ENCODE peak calls at places on chromosomes 3 and 15, in five cellular contexts. One of them, this sample, is unnamed.

GRCh38 chr3:116897382-116897781 is 187.8 kb downstream of the TUSC7 start:
- DNase-seq in activated CD8-positive, alpha-beta memory T cell treated with anti-CD3 and anti-CD28 coated beads, Interleukin-2, amount 50 U/mL, for 48 hours: no peak
- DNase-seq in RCC 7860: no peak
- DNase-seq in T-helper 9 cell: no peak
- DNase-seq in AG09319: no peak
- DNase-seq in this sample: no peak

GRCh38 chr3:14118400-14119165 is 6.1 kb downstream of the CHCHD4 start:
- DNase-seq in activated CD8-positive, alpha-beta memory T cell treated with anti-CD3 and anti-CD28 coated beads, Interleukin-2, amount 50 U/mL, for 48 hours: no peak
- DNase-seq in RCC 7860: no peak
- DNase-seq in T-helper 9 cell: no peak
- DNase-seq in AG09319: no peak
- DNase-seq in this sample: no peak

GRCh38 chr3:9787714-9788113 is 4.6 kb downstream of the TADA3 start:
- DNase-seq in activated CD8-positive, alpha-beta memory T cell treated with anti-CD3 and anti-CD28 coated beads, Interleukin-2, amount 50 U/mL, for 48 hours: no peak
- DNase-seq in RCC 7860: no peak
- DNase-seq in T-helper 9 cell: no peak
- DNase-seq in AG09319: no peak
- DNase-seq in this sample: no peak

GRCh38 chr15:28084547-28084946 is 14.6 kb downstream of the OCA2 start:
- DNase-seq in activated CD8-positive, alpha-beta memory T cell treated with anti-CD3 and anti-CD28 coated beads, Interleukin-2, amount 50 U/mL, for 48 hours: no peak
- DNase-seq in RCC 7860: no peak
- DNase-seq in T-helper 9 cell: no peak
- DNase-seq in AG09319: no peak
- DNase-seq in this sample: no peak

GRCh38 chr3:64152100-64152499 is 73.2 kb downstream of the PRICKLE2 start:
- DNase-seq in activated CD8-positive, alpha-beta memory T cell treated with anti-CD3 and anti-CD28 coated beads, Interleukin-2, amount 50 U/mL, for 48 hours: no peak
- DNase-seq in RCC 7860: no peak
- DNase-seq in T-helper 9 cell: no peak
- DNase-seq in AG09319: peak; percentile 14
- DNase-seq in this sample: no peak

GRCh38 chr15:95742836-95743235 is 587.7 kb upstream of the NR2F2 start:
- DNase-seq in activated CD8-positive, alpha-beta memory T cell treated with anti-CD3 and anti-CD28 coated beads, Interleukin-2, amount 50 U/mL, for 48 hours: no peak
- DNase-seq in RCC 7860: no peak
- DNase-seq in T-helper 9 cell: no peak
- DNase-seq in AG09319: no peak
- DNase-seq in this sample: no peak

GRCh38 chr15:65304393-65305143 is at the start of gene RNU5B-1:
- DNase-seq in activated CD8-positive, alpha-beta memory T cell treated with anti-CD3 and anti-CD28 coated beads, Interleukin-2, amount 50 U/mL, for 48 hours: peak; percentile 90
- DNase-seq in RCC 7860: peak; percentile 100
- DNase-seq in T-helper 9 cell: peak; percentile 53
- DNase-seq in AG09319: peak; percentile 92
- DNase-seq in this sample: peak; percentile 44

GRCh38 chr15:72503147-72503546 is 29.0 kb downstream of the ARIH1 start:
- DNase-seq in activated CD8-positive, alpha-beta memory T cell treated with anti-CD3 and anti-CD28 coated beads, Interleukin-2, amount 50 U/mL, for 48 hours: no peak
- DNase-seq in RCC 7860: no peak
- DNase-seq in T-helper 9 cell: no peak
- DNase-seq in AG09319: no peak
- DNase-seq in this sample: no peak

GRCh38 chr15:74387988-74388955 is 20.8 kb upstream of the CYP11A1 start:
- DNase-seq in activated CD8-positive, alpha-beta memory T cell treated with anti-CD3 and anti-CD28 coated beads, Interleukin-2, amount 50 U/mL, for 48 hours: no peak
- DNase-seq in RCC 7860: no peak
- DNase-seq in T-helper 9 cell: no peak
- DNase-seq in AG09319: no peak
- DNase-seq in this sample: no peak

GRCh38 chr3:37922721-37923575 is 61.3 kb downstream of the CTDSPL start:
- DNase-seq in activated CD8-positive, alpha-beta memory T cell treated with anti-CD3 and anti-CD28 coated beads, Interleukin-2, amount 50 U/mL, for 48 hours: no peak
- DNase-seq in RCC 7860: no peak
- DNase-seq in T-helper 9 cell: no peak
- DNase-seq in AG09319: no peak
- DNase-seq in this sample: no peak

GRCh38 chr3:143064777-143065176 is 54.8 kb upstream of the CHST2 start:
- DNase-seq in activated CD8-positive, alpha-beta memory T cell treated with anti-CD3 and anti-CD28 coated beads, Interleukin-2, amount 50 U/mL, for 48 hours: no peak
- DNase-seq in RCC 7860: no peak
- DNase-seq in T-helper 9 cell: no peak
- DNase-seq in AG09319: no peak
- DNase-seq in this sample: no peak

GRCh38 chr15:69049976-69050375 is 35.5 kb downstream of the NOX5 start:
- DNase-seq in activated CD8-positive, alpha-beta memory T cell treated with anti-CD3 and anti-CD28 coated beads, Interleukin-2, amount 50 U/mL, for 48 hours: no peak
- DNase-seq in RCC 7860: no peak
- DNase-seq in T-helper 9 cell: no peak
- DNase-seq in AG09319: no peak
- DNase-seq in this sample: no peak

GRCh38 chr3:134496481-134497071 is 10.7 kb downstream of the CEP63 start:
- DNase-seq in activated CD8-positive, alpha-beta memory T cell treated with anti-CD3 and anti-CD28 coated beads, Interleukin-2, amount 50 U/mL, for 48 hours: no peak
- DNase-seq in RCC 7860: no peak
- DNase-seq in T-helper 9 cell: no peak
- DNase-seq in AG09319: no peak
- DNase-seq in this sample: no peak

GRCh38 chr3:36679384-36680200 is 84.8 kb downstream of the DCLK3 start:
- DNase-seq in activated CD8-positive, alpha-beta memory T cell treated with anti-CD3 and anti-CD28 coated beads, Interleukin-2, amount 50 U/mL, for 48 hours: no peak
- DNase-seq in RCC 7860: peak; percentile 92
- DNase-seq in T-helper 9 cell: no peak
- DNase-seq in AG09319: peak; percentile 72
- DNase-seq in this sample: no peak

GRCh38 chr3:13462125-13462629 is 17.9 kb upstream of the HDAC11 start:
- DNase-seq in activated CD8-positive, alpha-beta memory T cell treated with anti-CD3 and anti-CD28 coated beads, Interleukin-2, amount 50 U/mL, for 48 hours: no peak
- DNase-seq in RCC 7860: no peak
- DNase-seq in T-helper 9 cell: no peak
- DNase-seq in AG09319: no peak
- DNase-seq in this sample: no peak

GRCh38 chr3:15812183-15812582 is 14.4 kb upstream of the ANKRD28 start:
- DNase-seq in activated CD8-positive, alpha-beta memory T cell treated with anti-CD3 and anti-CD28 coated beads, Interleukin-2, amount 50 U/mL, for 48 hours: no peak
- DNase-seq in RCC 7860: peak; percentile 29
- DNase-seq in T-helper 9 cell: no peak
- DNase-seq in AG09319: no peak
- DNase-seq in this sample: no peak